ENCODE peak calls at places on chromosome 12, in ten cellular contexts. V is tibial nerve, Z is K562, U is body of pancreas, X is transverse colon, R is H1, D is A549, P is stomach, B is testis, G is Peyer's patch. E is an unnamed sample.

GRCh38 chr12:132323171-132324010 is 6.0 kb downstream of the GALNT9 start:
- DNase-seq in V (no peak), Z (no peak), U (no peak), X (no peak), R (no peak), D (no peak), P (no peak), B (no peak), G (no peak), E (no peak)

GRCh38 chr12:95838125-95838524 is 20.6 kb upstream of the SNRPF start:
- DNase-seq in V (no peak), Z (no peak), U (peak; percentile 10), X (peak; percentile 65), R (no peak), D (peak; percentile 90), P (peak; percentile 64), B (no peak), G (peak; percentile 75), E (peak; percentile 74)

GRCh38 chr12:62917066-62917465 is 17.9 kb downstream of the PPM1H start:
- DNase-seq in V (no peak), Z (no peak), U (no peak), X (no peak), R (no peak), D (no peak), P (no peak), B (no peak), G (no peak), E (no peak)

GRCh38 chr12:121611306-121611705 is 15.0 kb upstream of the ORAI1 start:
- DNase-seq in V (no peak), Z (peak; percentile 65), U (no peak), X (peak; percentile 19), R (no peak), D (no peak), P (no peak), B (no peak), G (no peak), E (no peak)

GRCh38 chr12:131094831-131095805 is 141.4 kb downstream of the ADGRD1 start:
- DNase-seq in V (peak; percentile 12), Z (no peak), U (no peak), X (no peak), R (no peak), D (no peak), P (no peak), B (peak; percentile 13), G (peak; percentile 31), E (peak; percentile 41)

GRCh38 chr12:52622349-52622748 is 4.0 kb upstream of the KRT73 start:
- DNase-seq in V (no peak), Z (no peak), U (no peak), X (no peak), R (no peak), D (no peak), P (no peak), B (no peak), G (no peak), E (no peak)

GRCh38 chr12:30996255-30996654 is 69.7 kb downstream of the TSPAN11 start:
- DNase-seq in V (no peak), Z (no peak), U (no peak), X (no peak), R (no peak), D (no peak), P (no peak), B (no peak), G (no peak), E (no peak)

GRCh38 chr12:76784600-76785051 is 20.7 kb downstream of the ZDHHC17 start:
- DNase-seq in V (no peak), Z (no peak), U (no peak), X (no peak), R (no peak), D (no peak), P (no peak), B (no peak), G (no peak), E (no peak)

GRCh38 chr12:49891012-49891411 is 12.7 kb downstream of the FAIM2 start:
- DNase-seq in V (no peak), Z (no peak), U (no peak), X (no peak), R (no peak), D (no peak), P (no peak), B (no peak), G (no peak), E (no peak)

GRCh38 chr12:49888461-49889151 is 15.1 kb downstream of the FAIM2 start:
- DNase-seq in V (no peak), Z (no peak), U (peak; percentile 43), X (peak; percentile 28), R (no peak), D (no peak), P (peak; percentile 73), B (no peak), G (no peak), E (no peak)

GRCh38 chr12:49887536-49888401 is 15.9 kb downstream of the FAIM2 start:
- DNase-seq in V (no peak), Z (no peak), U (no peak), X (peak; percentile 17), R (no peak), D (peak; percentile 20), P (peak; percentile 38), B (no peak), G (no peak), E (no peak)

GRCh38 chr12:49890096-49890461 is 13.6 kb downstream of the FAIM2 start:
- DNase-seq in V (no peak), Z (no peak), U (no peak), X (no peak), R (no peak), D (no peak), P (no peak), B (no peak), G (no peak), E (no peak)

DNA sequence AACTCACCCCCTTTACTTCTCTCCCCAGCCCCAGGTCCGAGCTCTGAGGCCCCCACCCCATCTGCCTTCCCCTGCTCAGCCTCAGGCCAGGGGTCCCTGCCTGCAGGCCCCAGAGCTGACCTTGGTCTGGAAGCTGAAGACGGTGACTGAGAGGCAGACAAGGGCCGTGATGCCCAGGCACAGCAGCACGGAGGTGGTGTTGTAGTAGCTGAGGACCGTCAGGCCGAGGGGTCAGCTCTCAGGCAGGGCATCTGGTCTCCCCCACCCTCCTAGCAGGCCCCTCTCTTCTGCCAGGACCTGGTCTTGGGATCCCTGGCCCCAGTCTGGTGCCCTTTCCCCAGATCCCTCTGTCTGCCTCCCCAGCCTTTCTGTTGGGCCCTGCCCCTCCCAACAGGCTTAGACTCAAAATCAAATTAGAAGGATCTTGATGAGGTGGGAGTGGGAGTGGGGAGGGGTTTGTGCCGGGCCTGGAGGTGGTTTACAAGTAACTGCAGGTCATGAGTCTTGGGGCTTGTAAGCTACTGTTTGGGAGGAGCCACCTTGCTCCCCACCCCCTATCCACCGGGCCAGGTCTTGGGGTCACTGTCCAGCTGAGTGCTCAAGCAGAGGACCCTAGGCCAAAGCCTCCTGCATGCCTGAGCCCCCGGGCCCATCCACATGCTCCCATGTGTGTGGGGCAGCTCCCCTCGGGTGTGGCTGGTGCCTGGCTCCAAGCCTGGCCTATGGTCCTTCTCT is 14.2 kb downstream of the FAIM2 start:
- DNase-seq in V (no peak), Z (no peak), U (no peak), X (no peak), R (no peak), D (no peak), P (no peak), B (no peak), G (no peak), E (peak; percentile 38)
- H3K4me3 ChIP-seq in V (no peak overlapping the region), Z (no peak overlapping the region), U (no peak overlapping the region), X (no peak overlapping the region), R (no peak overlapping the region), D (no peak overlapping the region), P (no peak overlapping the region), B (no peak overlapping the region), G (no peak overlapping the region), E (no peak overlapping the region)

GRCh38 chr12:6229224-6229748 is 29.1 kb downstream of the CD9 start:
- DNase-seq in V (no peak), Z (no peak), U (peak; percentile 27), X (peak; percentile 89), R (no peak), D (no peak), P (peak; percentile 57), B (no peak), G (peak; percentile 79), E (no peak)

GRCh38 chr12:6228535-6229223 is 28.5 kb downstream of the CD9 start:
- DNase-seq in V (no peak), Z (no peak), U (no peak), X (peak; percentile 69), R (no peak), D (no peak), P (no peak), B (no peak), G (peak; percentile 65), E (no peak)

GRCh38 chr12:6231359-6232268 is 31.4 kb downstream of the CD9 start:
- DNase-seq in V (no peak), Z (no peak), U (peak; percentile 20), X (no peak), R (no peak), D (no peak), P (no peak), B (no peak), G (no peak), E (no peak)

GRCh38 chr12:6230321-6231110 is 30.3 kb downstream of the CD9 start:
- DNase-seq in V (peak; percentile 71), Z (no peak), U (peak; percentile 80), X (peak; percentile 74), R (no peak), D (no peak), P (peak; percentile 63), B (peak; percentile 93), G (peak; percentile 89), E (peak; percentile 68)

DNA sequence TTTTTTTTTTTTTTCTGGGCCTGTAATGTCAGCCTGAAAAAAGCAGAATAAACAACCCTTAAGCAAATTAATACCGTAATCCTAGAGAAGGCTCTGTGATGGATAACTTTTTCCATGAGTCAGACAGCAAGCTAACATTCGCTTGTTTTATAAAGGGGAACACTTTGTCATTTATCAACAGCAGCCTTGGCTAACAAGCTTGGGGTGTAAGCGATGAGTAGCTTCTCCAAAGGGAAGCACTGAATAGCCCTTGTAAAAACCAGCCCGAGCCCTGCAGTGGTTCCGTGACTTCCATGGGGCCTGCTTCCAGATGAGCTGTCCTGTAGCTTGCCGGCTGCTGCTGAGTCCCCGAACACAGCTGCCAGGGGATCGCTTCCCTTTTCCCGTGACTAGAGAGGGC is 29.6 kb downstream of the CD9 start:
- DNase-seq in V (peak; percentile 48), Z (no peak), U (peak; percentile 76), X (peak; percentile 68), R (no peak), D (no peak), P (no peak), B (peak; percentile 58), G (peak; percentile 72), E (no peak)
- TF ChIP-seq POLR2A in V (no peak), Z (no peak), U (no peak), X (peak; percentile 5), R (no peak), D (no peak), P (no peak), B (no peak), G (no peak), E (no peak)

GRCh38 chr12:107545737-107546363 is 139.7 kb upstream of the PWP1 start:
- DNase-seq in V (no peak), Z (no peak), U (no peak), X (no peak), R (no peak), D (no peak), P (no peak), B (no peak), G (no peak), E (no peak)

GRCh38 chr12:107547421-107547820 is 138.2 kb upstream of the PWP1 start:
- DNase-seq in V (no peak), Z (no peak), U (no peak), X (no peak), R (no peak), D (no peak), P (no peak), B (no peak), G (no peak), E (no peak)

GRCh38 chr12:107544947-107545346 is 140.7 kb upstream of the PWP1 start:
- DNase-seq in V (no peak), Z (no peak), U (no peak), X (no peak), R (no peak), D (no peak), P (no peak), B (no peak), G (no peak), E (no peak)

GRCh38 chr12:107541001-107541400 is 144.6 kb upstream of the PWP1 start:
- DNase-seq in V (no peak), Z (no peak), U (no peak), X (no peak), R (no peak), D (no peak), P (no peak), B (no peak), G (no peak), E (no peak)

DNA sequence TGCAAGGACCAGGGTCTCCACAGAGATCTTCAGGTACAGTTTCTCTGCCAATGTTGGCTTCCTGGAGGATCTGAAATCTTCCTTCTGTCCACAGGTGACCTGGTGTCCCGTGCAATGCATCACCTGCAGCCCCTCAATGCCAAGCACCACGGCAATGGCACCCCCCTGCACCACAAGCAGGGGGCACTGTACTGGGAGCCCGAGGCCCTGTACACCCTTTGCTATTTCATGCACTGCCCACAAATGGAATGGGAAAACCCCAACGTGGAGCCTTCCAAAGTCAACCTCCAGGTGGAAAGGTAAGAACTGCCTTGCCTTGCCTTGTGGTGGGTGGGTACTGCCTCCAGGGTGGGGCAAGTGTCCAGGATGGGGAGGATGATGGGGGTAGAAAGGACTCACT is 141.8 kb upstream of the PWP1 start:
- DNase-seq in V (no peak), Z (no peak), U (no peak), X (no peak), R (no peak), D (no peak), P (no peak), B (no peak), G (no peak), E (no peak)
- TF ChIP-seq CTCF in V (no peak), Z (no peak), U (no peak), X (no peak), R (peak; percentile 23), D (no peak), P (no peak), B (no peak), G (no peak), E (no peak)

GRCh38 chr12:54371328-54372112 is 7.2 kb upstream of the GPR84 start:
- DNase-seq in V (peak; percentile 35), Z (no peak), U (no peak), X (no peak), R (no peak), D (no peak), P (no peak), B (peak; percentile 50), G (peak; percentile 65), E (no peak)
- H3K4me3 ChIP-seq in V (no peak overlapping the region), Z (no peak overlapping the region), U (no peak overlapping the region), X (no peak overlapping the region), R (no peak overlapping the region), D (no peak overlapping the region), P (no peak overlapping the region), B (no peak overlapping the region), G (no peak overlapping the region), E (no peak overlapping the region)